ENCODE peak calls at places on chromosomes 5 and 9, in seven cellular contexts. O is epithelial cell of esophagus, J is A549, V is HFF-Myc, X is MCF 10A, K is MM.1S, I is D721Med. N is an unnamed sample.

GRCh38 chr5:180169246-180170110 is 39.5 kb downstream of the RASGEF1C start:
- DNase-seq in K (no peak), O (no peak), J (no peak), X (no peak), I (no peak), V (no peak), N (no peak)

GRCh38 chr9:99666571-99666970 is 155.1 kb upstream of the NR4A3 start:
- DNase-seq in K (peak), V (no peak), I (no peak), J (no peak), O (no peak), X (peak), N (no peak)

GRCh38 chr9:132167192-132167591 is 5.3 kb downstream of the NTNG2 start:
- DNase-seq in O (no peak), K (no peak), I (no peak), X (no peak), V (no peak), J (no peak), N (no peak)

GRCh38 chr5:135031146-135031812 is 2.7 kb downstream of the PITX1 start:
- DNase-seq in I (no peak), V (no peak), K (peak), X (no peak), O (no peak), J (no peak), N (peak)

GRCh38 chr5:93512799-93513198 is 68.2 kb downstream of the NR2F1-AS1 start:
- DNase-seq in X (peak), K (no peak), J (no peak), O (peak), V (no peak), I (no peak), N (no peak)

GRCh38 chr5:72280655-72281069 is 39.4 kb downstream of the MRPS27 start:
- DNase-seq in J (peak), V (no peak), X (peak), O (peak), I (no peak), K (no peak), N (no peak)

GRCh38 chr9:19408693-19409405 is at the start of gene ACER2:
- DNase-seq in K (peak), O (peak), I (peak), X (peak), V (peak), J (peak), N (peak)

GRCh38 chr9:21668504-21668903 is 133.9 kb upstream of the MTAP start:
- DNase-seq in I (no peak), O (no peak), V (no peak), K (no peak), J (no peak), X (no peak), N (no peak)

GRCh38 chr9:124202447-124202971 is 55.2 kb upstream of the NEK6 start:
- DNase-seq in X (no peak), K (peak), V (no peak), I (no peak), J (no peak), O (no peak), N (peak)

GRCh38 chr9:135342206-135343130 is 137.1 kb upstream of the PPP1R26 start:
- DNase-seq in X (no peak), J (no peak), I (no peak), O (no peak), V (no peak), K (no peak), N (no peak)

GRCh38 chr5:101364469-101364868 is 461.4 kb upstream of the ST8SIA4 start:
- DNase-seq in X (no peak), O (no peak), K (no peak), V (no peak), J (no peak), I (no peak), N (no peak)

GRCh38 chr9:123482295-123482970 is 126.4 kb downstream of the CRB2 start:
- DNase-seq in J (no peak), V (no peak), X (no peak), K (no peak), O (no peak), I (no peak), N (no peak)

GRCh38 chr5:155129513-155129880 is 115.9 kb downstream of the KIF4B start:
- DNase-seq in X (no peak), V (no peak), O (peak), K (no peak), J (peak), I (no peak), N (no peak)

GRCh38 chr9:36898621-36899020 is 135.4 kb downstream of the PAX5 start:
- DNase-seq in V (no peak), K (no peak), O (no peak), X (no peak), J (no peak), I (no peak), N (no peak)

GRCh38 chr9:81193362-81194339 is 495.7 kb downstream of the TLE1 start:
- DNase-seq in K (no peak), J (peak), I (no peak), O (no peak), X (no peak), V (no peak), N (no peak)

GRCh38 chr9:114285166-114285867 is 37.6 kb upstream of the ORM1 start:
- DNase-seq in K (no peak), X (peak), O (peak), I (no peak), V (peak), J (peak), N (no peak)

GRCh38 chr9:75156838-75157237 is 68.5 kb downstream of the OSTF1 start:
- DNase-seq in X (no peak), K (no peak), O (no peak), I (no peak), J (no peak), V (no peak), N (no peak)

GRCh38 chr5:126614189-126614588 is 13.4 kb downstream of the PHAX start:
- DNase-seq in J (no peak), K (peak), O (no peak), I (no peak), X (no peak), V (no peak), N (no peak)

GRCh38 chr9:137672907-137673791 is 54.3 kb downstream of the EHMT1 start:
- DNase-seq in X (peak), K (peak), O (peak), I (no peak), V (peak), J (peak), N (peak)

GRCh38 chr5:88203977-88204735 is 64.5 kb downstream of the TMEM161B start:
- DNase-seq in V (no peak), O (no peak), J (no peak), I (no peak), X (no peak), K (no peak), N (no peak)

GRCh38 chr5:174744896-174745295 is 20.5 kb downstream of the MSX2 start:
- DNase-seq in O (no peak), J (no peak), I (no peak), X (no peak), K (no peak), V (no peak), N (no peak)

GRCh38 chr9:26210338-26210851 is 532.2 kb upstream of the TUSC1 start:
- DNase-seq in J (no peak), K (peak), O (no peak), X (no peak), V (no peak), I (no peak), N (no peak)

GRCh38 chr9:126470251-126470993 is 143.3 kb upstream of the LMX1B start:
- DNase-seq in J (no peak), O (no peak), K (peak), I (no peak), V (no peak), X (no peak), N (no peak)

GRCh38 chr9:110952018-110952864 is 86.0 kb downstream of the LPAR1 start:
- DNase-seq in X (no peak), K (peak), O (no peak), V (no peak), J (no peak), I (no peak), N (no peak)

GRCh38 chr9:116154976-116155699 is 1.5 kb downstream of the PAPPA start:
- DNase-seq in K (no peak), J (peak), V (peak), X (no peak), I (no peak), O (no peak), N (no peak)

GRCh38 chr9:112081918-112082729 is 93.0 kb downstream of the SUSD1 start:
- DNase-seq in I (no peak), O (no peak), K (no peak), V (no peak), J (no peak), X (no peak), N (no peak)

GRCh38 chr9:96156151-96156550 is 145.8 kb downstream of the HSD17B3 start:
- DNase-seq in I (no peak), J (no peak), X (no peak), K (no peak), O (no peak), V (no peak), N (no peak)

GRCh38 chr9:94511134-94511942 is 43.5 kb upstream of the PCAT7 start:
- DNase-seq in V (no peak), K (peak), J (no peak), I (no peak), O (no peak), X (no peak), N (no peak)

DNA sequence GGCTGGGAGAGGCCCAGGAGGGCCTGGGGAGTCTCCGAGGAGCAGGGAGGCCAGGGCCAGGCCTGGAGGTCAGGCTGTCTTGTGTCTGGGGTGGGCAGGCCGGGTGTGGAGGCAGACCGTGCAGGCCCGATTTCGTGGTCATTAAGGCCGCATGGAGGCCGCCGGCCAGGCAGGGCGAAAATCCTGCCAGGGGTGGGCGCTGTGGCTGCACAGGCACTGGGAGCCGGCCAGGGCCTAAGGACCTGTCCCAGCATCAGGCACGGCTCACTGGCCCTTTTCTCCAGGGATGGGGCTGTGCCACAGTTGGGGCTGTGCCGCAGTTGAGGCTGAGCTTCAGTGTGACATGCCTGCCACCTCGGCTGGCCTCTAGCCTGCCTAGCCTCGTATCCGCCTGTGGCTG is 35.9 kb downstream of the ASS1 start:
- DNase-seq in O (no peak), V (no peak), K (no peak), I (no peak), J (peak), X (no peak), N (no peak)
- TF ChIP-seq CTCF in O (no peak), V (peak), K (peak), I (no peak), J (no peak), X (no peak), N (no peak)

DNA sequence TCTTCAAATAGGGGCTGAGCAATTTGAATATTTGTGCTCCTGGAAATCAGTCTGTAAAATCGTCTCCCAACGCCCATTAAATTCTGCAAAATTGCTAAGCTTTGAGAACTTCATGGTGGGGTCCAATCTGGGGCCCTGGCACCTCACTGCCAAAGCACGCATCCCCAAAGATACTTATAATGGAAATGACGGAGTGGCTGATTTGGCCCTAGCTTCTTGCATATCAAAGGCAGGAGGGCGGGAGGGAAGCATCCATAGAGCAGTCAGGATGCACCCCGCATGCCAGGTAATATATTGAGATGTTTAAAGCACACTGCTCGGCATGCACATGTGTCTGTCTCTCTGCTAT is 422.3 kb downstream of the EBF1 start:
- DNase-seq in I (no peak), K (no peak), J (no peak), V (no peak), O (no peak), X (no peak), N (no peak)
- TF ChIP-seq CTCF in I (no peak), K (no peak), J (no peak), V (no peak), O (no peak), X (no peak), N (no peak)

DNA sequence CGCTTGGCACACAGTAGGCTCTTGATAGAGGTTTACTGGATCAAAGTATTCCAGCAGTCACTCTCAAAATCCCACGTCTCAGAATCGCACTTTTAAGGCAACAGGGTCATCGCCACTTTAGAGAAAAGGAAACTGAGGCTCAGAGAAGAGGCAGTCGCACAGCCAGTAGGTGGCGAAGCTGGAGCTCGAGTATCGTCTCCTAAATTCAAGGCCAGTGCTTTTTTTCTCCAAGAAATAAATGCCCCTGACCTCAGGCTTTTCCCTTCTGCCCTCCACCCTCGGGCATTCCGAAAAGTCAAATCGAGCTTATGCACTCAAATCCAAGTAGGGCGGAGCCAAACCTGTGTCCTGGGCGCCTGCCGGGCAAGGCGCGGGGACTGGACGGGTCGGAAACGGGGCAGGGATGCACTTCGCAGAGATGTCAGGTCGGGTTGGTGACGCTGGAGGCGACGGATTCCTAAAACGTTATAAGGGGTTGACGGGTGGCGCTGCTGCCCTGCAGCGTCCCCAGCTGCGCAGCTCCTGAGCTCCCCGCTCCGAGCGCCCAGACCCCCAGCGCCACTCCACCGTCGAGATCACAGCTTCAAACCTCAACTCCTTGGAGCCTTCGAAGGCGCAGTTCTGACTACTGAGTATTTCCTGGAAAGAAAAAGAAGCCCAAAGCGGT is 4.7 kb upstream of the FOXB2 start:
- DNase-seq in X (no peak), I (no peak), V (no peak), J (no peak), O (no peak), K (no peak), N (no peak)
- TF ChIP-seq CTCF in X (no peak), I (peak), V (no peak), J (no peak), O (peak), K (no peak), N (no peak)

DNA sequence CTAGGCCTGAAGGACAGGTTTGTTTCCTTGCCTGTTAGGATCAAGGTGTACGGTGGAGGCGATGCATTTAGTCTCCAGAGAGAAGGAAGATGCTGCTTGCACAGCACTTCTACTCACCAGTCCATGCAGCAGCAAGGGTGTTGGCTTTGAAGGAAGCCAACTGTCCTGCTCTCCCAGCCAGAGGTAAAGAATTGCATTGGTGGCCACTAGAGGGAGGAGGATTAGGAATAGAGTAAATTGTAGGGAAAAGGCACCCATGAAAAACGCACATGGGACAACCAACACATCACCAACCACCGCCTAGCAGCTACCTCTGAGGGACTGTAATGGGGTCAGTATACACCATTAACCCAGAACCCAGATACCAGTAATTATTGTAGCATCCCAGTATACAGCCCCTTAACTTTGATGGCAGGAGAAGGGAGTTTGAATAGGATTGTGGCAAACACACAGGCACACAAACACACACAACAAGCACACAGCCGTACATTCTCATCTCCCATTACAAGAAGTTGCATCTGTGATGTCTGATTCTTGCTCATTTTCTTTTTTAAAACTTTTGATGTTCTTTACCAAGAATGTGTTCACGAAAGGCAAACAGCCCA is 267.7 kb downstream of the ADAMTS6 start:
- DNase-seq in O (peak), K (no peak), J (peak), I (no peak), V (no peak), X (peak), N (peak)
- TF ChIP-seq CTCF in O (peak), K (peak), J (peak), I (peak), V (peak), X (peak), N (peak)

GRCh38 chr9:90872835-90873294 is 71.2 kb downstream of the SYK start:
- DNase-seq in K (no peak), V (no peak), I (no peak), O (no peak), X (no peak), J (no peak), N (no peak)

GRCh38 chr9:90873422-90873821 is 71.8 kb downstream of the SYK start:
- DNase-seq in K (no peak), J (no peak), I (no peak), O (no peak), X (no peak), V (no peak), N (no peak)

GRCh38 chr9:90874194-90874593 is 72.6 kb downstream of the SYK start:
- DNase-seq in J (no peak), I (no peak), K (no peak), O (no peak), V (no peak), X (no peak), N (no peak)

GRCh38 chr9:90870646-90871326 is 69.2 kb downstream of the SYK start:
- DNase-seq in J (peak), O (peak), K (peak), V (no peak), X (peak), I (no peak), N (peak)

DNA sequence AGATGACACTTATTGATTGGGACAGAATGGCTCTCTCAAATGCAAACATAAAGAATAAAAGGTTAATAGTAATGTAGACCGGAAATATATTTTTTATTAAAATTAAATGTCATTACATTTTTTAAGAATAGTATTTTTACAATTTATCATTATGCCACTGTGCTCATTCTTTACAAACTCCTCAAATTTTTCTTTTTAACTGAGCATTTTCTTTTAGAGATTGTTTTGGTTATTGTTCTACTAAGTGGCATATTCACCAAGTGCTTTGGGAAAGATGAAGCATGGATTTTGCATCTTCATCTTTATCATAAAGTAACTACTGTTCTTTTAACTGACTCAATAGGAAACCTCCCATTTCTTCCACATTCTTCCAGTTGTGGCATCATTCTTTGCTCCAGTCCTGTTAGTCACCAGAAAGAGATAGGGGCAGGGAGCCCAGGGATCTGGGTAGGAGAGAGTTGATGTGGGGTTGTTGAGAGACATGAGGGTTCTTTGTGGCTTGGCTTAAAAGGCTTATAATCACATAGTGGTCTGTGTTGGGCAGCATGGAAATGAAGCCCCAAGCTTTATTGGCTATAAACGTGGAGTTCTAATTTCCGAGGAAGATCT is 69.8 kb downstream of the SYK start:
- DNase-seq in V (no peak), J (no peak), O (no peak), K (no peak), X (no peak), I (no peak), N (no peak)
- TF ChIP-seq CTCF in V (no peak), J (no peak), O (no peak), K (no peak), X (no peak), I (no peak), N (no peak)

GRCh38 chr9:12694013-12694412 is 828 bp downstream of the TYRP1 start:
- DNase-seq in O (no peak), V (no peak), J (no peak), I (no peak), X (no peak), K (no peak), N (no peak)
- TF ChIP-seq CTCF in O (no peak), V (no peak), J (no peak), I (no peak), X (no peak), K (no peak), N (no peak)

DNA sequence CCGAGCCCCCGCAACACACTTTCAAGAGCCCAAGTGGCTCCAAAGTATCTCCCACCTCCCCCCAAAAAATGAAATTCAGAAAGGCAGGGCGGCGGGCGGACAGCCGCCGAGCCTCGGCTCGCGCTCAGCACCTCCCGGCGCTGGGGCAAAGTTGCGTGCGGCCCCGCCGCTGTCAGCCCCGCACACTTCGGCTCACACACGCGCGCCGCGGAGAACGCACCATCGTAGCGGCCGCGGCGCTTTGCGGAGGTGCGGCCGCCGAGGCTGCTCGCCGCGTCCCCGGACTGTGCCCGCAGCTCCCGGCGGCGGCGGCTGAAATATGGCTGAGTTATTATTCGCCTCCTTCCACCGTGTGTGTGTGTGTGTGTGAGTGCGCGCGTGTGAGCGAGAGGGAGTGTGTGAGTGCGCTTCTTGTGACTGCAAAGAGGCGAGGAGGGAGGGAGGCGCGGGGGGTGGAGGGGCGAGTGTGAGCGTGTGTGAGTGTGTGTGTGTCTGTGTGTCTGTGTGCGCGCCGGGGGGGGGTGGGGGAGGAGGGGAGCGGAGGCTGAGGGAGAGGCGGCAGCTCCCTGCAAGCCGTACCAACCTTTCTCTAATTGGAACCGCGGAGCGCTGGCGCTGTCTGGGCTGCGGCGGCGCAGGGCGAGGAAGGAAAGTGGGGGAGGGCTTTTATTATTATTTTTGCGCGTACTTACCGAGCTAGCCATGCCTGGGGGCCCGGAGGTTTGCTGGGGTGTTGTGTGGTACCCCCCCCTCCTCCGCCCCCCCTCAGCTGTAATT is 558 bp downstream of the MLLT3 start:
- DNase-seq in J (peak), I (no peak), X (peak), K (peak), V (peak), O (peak), N (peak)
- TF ChIP-seq CTCF in J (no peak), I (no peak), X (no peak), K (no peak), V (no peak), O (no peak), N (no peak)

N was measured in Calu3.